ENCODE peak calls at places on chromosomes 4 and X, in eight cellular contexts. One of them, this sample, is unnamed.

GRCh38 chr4:128483816-128484215 is 196.2 kb upstream of the PGRMC2 start:
- DNase-seq in endothelial cell of umbilical vein: peak; percentile 44
- DNase-seq in H1: no peak
- DNase-seq in SK-N-SH: peak; percentile 44
- DNase-seq in A549: no peak
- DNase-seq in K562: no peak
- DNase-seq in GM12878: no peak
- DNase-seq in HepG2: no peak
- DNase-seq in this sample: no peak

GRCh38 chrX:17635231-17635630 is 102.1 kb upstream of the SCML1 start:
- DNase-seq in HepG2: no peak
- DNase-seq in SK-N-SH: no peak
- DNase-seq in H1: peak; percentile 66
- DNase-seq in GM12878: no peak
- DNase-seq in A549: no peak
- DNase-seq in K562: no peak
- DNase-seq in endothelial cell of umbilical vein: no peak
- DNase-seq in this sample: no peak

GRCh38 chrX:17442898-17443297 is 67.9 kb downstream of the NHS start:
- DNase-seq in H1: no peak
- DNase-seq in endothelial cell of umbilical vein: no peak
- DNase-seq in A549: no peak
- DNase-seq in HepG2: no peak
- DNase-seq in GM12878: no peak
- DNase-seq in K562: no peak
- DNase-seq in SK-N-SH: no peak
- DNase-seq in this sample: no peak

GRCh38 chrX:39012561-39013209 is 211.4 kb downstream of the MID1IP1 start:
- DNase-seq in K562: no peak
- DNase-seq in GM12878: no peak
- DNase-seq in endothelial cell of umbilical vein: no peak
- DNase-seq in H1: no peak
- DNase-seq in SK-N-SH: peak; percentile 9
- DNase-seq in A549: no peak
- DNase-seq in HepG2: no peak
- DNase-seq in this sample: no peak

GRCh38 chrX:42714981-42715688 is 62.8 kb downstream of the PPP1R2C start:
- DNase-seq in GM12878: no peak
- DNase-seq in H1: peak; percentile 47
- DNase-seq in K562: no peak
- DNase-seq in A549: peak; percentile 20
- DNase-seq in endothelial cell of umbilical vein: peak; percentile 49
- DNase-seq in HepG2: peak; percentile 14
- DNase-seq in SK-N-SH: peak; percentile 25
- DNase-seq in this sample: no peak

GRCh38 chr4:3492741-3493719 is 29.9 kb downstream of the DOK7 start:
- DNase-seq in H1: no peak
- DNase-seq in A549: no peak
- DNase-seq in SK-N-SH: peak; percentile 76
- DNase-seq in K562: no peak
- DNase-seq in HepG2: no peak
- DNase-seq in GM12878: no peak
- DNase-seq in endothelial cell of umbilical vein: no peak
- DNase-seq in this sample: no peak

GRCh38 chrX:123336666-123337065 is 152.6 kb downstream of the GRIA3 start:
- DNase-seq in endothelial cell of umbilical vein: no peak
- DNase-seq in SK-N-SH: no peak
- DNase-seq in GM12878: no peak
- DNase-seq in A549: no peak
- DNase-seq in K562: no peak
- DNase-seq in H1: no peak
- DNase-seq in HepG2: no peak
- DNase-seq in this sample: no peak

GRCh38 chr4:7828011-7828720 is 111.5 kb downstream of the AFAP1 start:
- DNase-seq in K562: no peak
- DNase-seq in SK-N-SH: peak; percentile 38
- DNase-seq in A549: no peak
- DNase-seq in endothelial cell of umbilical vein: peak; percentile 96
- DNase-seq in GM12878: no peak
- DNase-seq in HepG2: no peak
- DNase-seq in H1: no peak
- DNase-seq in this sample: no peak

GRCh38 chr4:107115185-107115847 is 79.2 kb upstream of the DKK2 start:
- DNase-seq in A549: no peak
- DNase-seq in SK-N-SH: peak; percentile 22
- DNase-seq in H1: no peak
- DNase-seq in endothelial cell of umbilical vein: no peak
- DNase-seq in HepG2: no peak
- DNase-seq in GM12878: no peak
- DNase-seq in K562: no peak
- DNase-seq in this sample: no peak

DNA sequence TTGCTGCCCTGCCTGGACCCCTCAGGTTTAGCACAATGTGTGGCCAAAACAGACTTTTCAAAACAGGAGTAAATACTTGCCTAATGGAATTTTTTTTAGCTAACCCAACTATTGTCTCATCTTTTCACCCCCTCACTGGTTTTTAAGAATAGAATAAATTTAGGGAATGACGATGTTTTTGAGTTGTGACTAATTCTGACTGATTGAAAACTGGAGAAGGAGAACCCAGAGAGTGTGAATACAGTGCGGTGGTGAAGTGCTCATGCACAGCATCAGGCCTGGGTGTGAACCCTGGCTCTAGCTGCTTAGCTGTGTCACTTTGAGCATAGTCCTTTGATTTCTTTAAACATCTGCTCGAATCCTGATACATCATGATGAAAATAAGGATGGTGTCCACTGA is 10.5 kb downstream of the ANTXR2 start:
- DNase-seq in endothelial cell of umbilical vein: no peak
- DNase-seq in H1: no peak
- DNase-seq in GM12878: no peak
- DNase-seq in A549: no peak
- DNase-seq in K562: no peak
- DNase-seq in SK-N-SH: no peak
- DNase-seq in HepG2: no peak
- DNase-seq in this sample: no peak
- TF ChIP-seq MAX in endothelial cell of umbilical vein: no peak
- TF ChIP-seq MAX in H1: no peak
- TF ChIP-seq MAX in GM12878: no peak
- TF ChIP-seq MAX in A549: no peak
- TF ChIP-seq MAX in K562: no peak
- TF ChIP-seq MAX in SK-N-SH: no peak
- TF ChIP-seq MAX in HepG2: no peak
- TF ChIP-seq MAX in this sample: no peak

GRCh38 chr4:77433102-77433733 is 172.4 kb upstream of the CXCL13 start:
- DNase-seq in A549: peak; percentile 21
- DNase-seq in K562: peak; percentile 18
- DNase-seq in H1: no peak
- DNase-seq in endothelial cell of umbilical vein: peak; percentile 56
- DNase-seq in GM12878: peak; percentile 7
- DNase-seq in HepG2: peak; percentile 53
- DNase-seq in SK-N-SH: peak; percentile 40
- DNase-seq in this sample: peak; percentile 42
- H3K4me2 ChIP-seq in A549: no peak overlapping the region
- H3K4me2 ChIP-seq in K562: no peak overlapping the region
- H3K4me2 ChIP-seq in H1: no peak overlapping the region
- H3K4me2 ChIP-seq in endothelial cell of umbilical vein: no peak overlapping the region
- H3K4me2 ChIP-seq in GM12878: peak overlapping the region; percentile 32
- H3K4me2 ChIP-seq in HepG2: peak overlapping the region; percentile 6
- H3K4me2 ChIP-seq in SK-N-SH: no peak overlapping the region
- H3K4me2 ChIP-seq in this sample: peak overlapping the region; percentile 28

DNA sequence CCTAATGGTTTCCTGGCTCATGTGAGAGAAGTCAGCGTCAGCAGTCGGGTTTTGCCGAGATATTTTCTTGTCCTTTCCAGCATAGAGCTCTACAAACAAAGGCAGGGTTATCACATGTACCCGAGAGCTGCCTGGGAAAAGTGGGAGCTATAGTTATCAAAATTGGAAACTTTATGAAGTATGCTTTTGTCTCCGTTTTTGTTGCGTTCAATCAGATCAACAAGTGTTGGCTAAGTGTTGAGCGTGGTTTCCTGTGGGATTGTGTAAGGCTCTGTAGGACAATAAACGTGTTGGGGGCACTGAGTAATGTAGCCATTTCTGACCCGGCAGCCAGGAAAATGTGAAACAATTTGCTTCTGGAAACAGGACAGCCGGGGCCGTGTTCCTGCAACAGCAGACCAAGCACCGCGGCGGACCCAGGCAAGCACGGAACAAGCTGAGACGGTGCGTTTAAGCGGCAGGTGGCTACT is at the start of gene BMX:
- DNase-seq in A549: no peak
- DNase-seq in GM12878: no peak
- DNase-seq in HepG2: no peak
- DNase-seq in SK-N-SH: no peak
- DNase-seq in H1: no peak
- DNase-seq in K562: no peak
- DNase-seq in endothelial cell of umbilical vein: peak; percentile 88
- DNase-seq in this sample: no peak
- TF ChIP-seq MAX in A549: no peak
- TF ChIP-seq MAX in GM12878: no peak
- TF ChIP-seq MAX in HepG2: no peak
- TF ChIP-seq MAX in SK-N-SH: no peak
- TF ChIP-seq MAX in H1: no peak
- TF ChIP-seq MAX in K562: no peak
- TF ChIP-seq MAX in endothelial cell of umbilical vein: no peak
- TF ChIP-seq MAX in this sample: no peak

DNA sequence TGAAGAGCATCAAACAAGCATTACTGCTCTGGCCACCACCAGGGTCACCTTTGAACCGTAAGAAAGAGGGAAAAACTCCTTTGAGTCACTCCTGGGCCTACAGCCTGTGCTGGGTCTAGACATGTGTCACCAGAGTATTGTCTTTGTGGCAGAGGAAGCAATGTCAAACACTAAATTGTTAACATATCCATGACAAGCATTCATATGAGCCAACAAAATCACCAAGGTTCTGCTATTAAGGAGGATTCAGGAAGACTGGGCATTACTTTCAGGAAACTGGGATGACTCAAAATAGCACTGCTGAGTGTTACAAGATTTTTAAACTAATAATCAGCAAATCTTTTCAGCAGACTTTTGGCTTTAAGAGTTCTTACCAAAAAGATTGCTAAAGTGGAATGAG is 28.1 kb downstream of the LGI2 start:
- DNase-seq in endothelial cell of umbilical vein: peak; percentile 85
- DNase-seq in K562: no peak
- DNase-seq in HepG2: no peak
- DNase-seq in H1: no peak
- DNase-seq in GM12878: no peak
- DNase-seq in SK-N-SH: no peak
- DNase-seq in A549: no peak
- DNase-seq in this sample: no peak
- H3K4me2 ChIP-seq in endothelial cell of umbilical vein: peak overlapping the region; percentile 50
- H3K4me2 ChIP-seq in K562: no peak overlapping the region
- H3K4me2 ChIP-seq in HepG2: no peak overlapping the region
- H3K4me2 ChIP-seq in H1: no peak overlapping the region
- H3K4me2 ChIP-seq in GM12878: no peak overlapping the region
- H3K4me2 ChIP-seq in SK-N-SH: no peak overlapping the region
- H3K4me2 ChIP-seq in A549: no peak overlapping the region
- H3K4me2 ChIP-seq in this sample: no peak overlapping the region

GRCh38 chr4:119233750-119234149 is 21.2 kb downstream of the USP53 start:
- DNase-seq in HepG2: no peak
- DNase-seq in A549: no peak
- DNase-seq in SK-N-SH: peak; percentile 38
- DNase-seq in endothelial cell of umbilical vein: peak; percentile 68
- DNase-seq in GM12878: no peak
- DNase-seq in H1: no peak
- DNase-seq in K562: peak; percentile 25
- DNase-seq in this sample: no peak
- TF ChIP-seq MAX in HepG2: no peak
- TF ChIP-seq MAX in A549: no peak
- TF ChIP-seq MAX in SK-N-SH: no peak
- TF ChIP-seq MAX in endothelial cell of umbilical vein: no peak
- TF ChIP-seq MAX in GM12878: no peak
- TF ChIP-seq MAX in H1: no peak
- TF ChIP-seq MAX in K562: no peak
- TF ChIP-seq MAX in this sample: no peak

DNA sequence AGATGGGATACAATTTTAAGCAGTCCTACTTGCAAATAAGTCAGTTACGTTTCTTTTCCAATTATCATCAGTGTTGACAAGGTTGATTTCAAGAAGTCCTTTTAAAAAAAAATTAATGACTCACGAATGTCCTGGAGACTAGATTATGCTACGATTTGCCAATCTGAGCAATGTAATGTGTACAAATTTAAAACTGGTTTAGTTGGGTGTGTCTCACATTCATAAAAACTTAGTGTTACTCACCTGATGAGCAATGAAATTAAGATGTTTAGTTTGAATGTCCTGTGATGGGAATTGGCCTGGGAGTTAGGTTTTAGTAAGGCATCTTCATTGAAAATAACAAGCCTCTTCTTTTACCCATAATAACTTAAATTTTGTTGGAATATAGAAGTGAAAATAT is 136.7 kb upstream of the POF1B start:
- DNase-seq in HepG2: no peak
- DNase-seq in A549: no peak
- DNase-seq in SK-N-SH: no peak
- DNase-seq in K562: no peak
- DNase-seq in GM12878: no peak
- DNase-seq in endothelial cell of umbilical vein: no peak
- DNase-seq in H1: no peak
- DNase-seq in this sample: no peak
- H3K4me2 ChIP-seq in HepG2: no peak overlapping the region
- H3K4me2 ChIP-seq in A549: no peak overlapping the region
- H3K4me2 ChIP-seq in SK-N-SH: no peak overlapping the region
- H3K4me2 ChIP-seq in K562: no peak overlapping the region
- H3K4me2 ChIP-seq in GM12878: no peak overlapping the region
- H3K4me2 ChIP-seq in endothelial cell of umbilical vein: no peak overlapping the region
- H3K4me2 ChIP-seq in H1: no peak overlapping the region
- H3K4me2 ChIP-seq in this sample: no peak overlapping the region

GRCh38 chrX:109760241-109760921 is 27.3 kb upstream of the ACSL4 start:
- DNase-seq in A549: no peak
- DNase-seq in HepG2: no peak
- DNase-seq in GM12878: no peak
- DNase-seq in SK-N-SH: no peak
- DNase-seq in H1: no peak
- DNase-seq in K562: no peak
- DNase-seq in endothelial cell of umbilical vein: peak; percentile 2
- DNase-seq in this sample: no peak

DNA sequence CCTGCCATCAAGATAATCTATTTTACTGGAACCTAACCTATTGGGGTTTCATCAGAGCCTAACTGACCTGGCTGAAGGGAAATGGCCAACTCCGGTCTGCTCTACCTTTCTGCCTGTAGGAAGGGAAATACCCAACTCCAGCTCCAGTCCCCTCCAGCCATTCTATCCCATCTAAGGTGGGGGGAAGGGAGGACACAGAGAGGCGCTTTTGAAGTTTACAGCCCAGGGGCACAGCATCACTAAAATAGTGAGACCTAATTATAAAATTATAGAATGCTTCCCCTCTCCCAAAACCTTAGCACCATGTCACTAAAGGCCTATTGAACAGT is 27.8 kb upstream of the ACSL4 start:
- DNase-seq in endothelial cell of umbilical vein: no peak
- DNase-seq in HepG2: no peak
- DNase-seq in SK-N-SH: no peak
- DNase-seq in K562: no peak
- DNase-seq in A549: no peak
- DNase-seq in H1: no peak
- DNase-seq in GM12878: no peak
- DNase-seq in this sample: no peak
- TF ChIP-seq MAX in endothelial cell of umbilical vein: no peak
- TF ChIP-seq MAX in HepG2: no peak
- TF ChIP-seq MAX in SK-N-SH: no peak
- TF ChIP-seq MAX in K562: no peak
- TF ChIP-seq MAX in A549: no peak
- TF ChIP-seq MAX in H1: no peak
- TF ChIP-seq MAX in GM12878: no peak
- TF ChIP-seq MAX in this sample: no peak

This sample was measured in HCT116.